ENCODE peak calls at places on chromosomes 16 and 17, in eight cellular contexts. C is stomach, J is endothelial cell of umbilical vein, H is Peyer's patch, X is spleen, V is GM12878, U is upper lobe of left lung, A is uterus. R is an unnamed sample.
A peak's percentile ranks its signal among the peaks of the same experiment; 100 is the strongest.

GRCh38 chr16:60755907-60756306 is 1280.3 kb downstream of the CDH8 start:
- DNase-seq in C (no peak), J (no peak), H (no peak), X (no peak), V (no peak), U (no peak), A (no peak), R (no peak)

GRCh38 chr17:82935944-82936767 is 96.3 kb upstream of the ZNF750 start:
- DNase-seq in C (peak; percentile 3), J (no peak), H (peak; percentile 16), X (peak; percentile 23), V (no peak), U (peak; percentile 16), A (peak; percentile 7), R (no peak)

GRCh38 chr16:81530814-81531213 is 86.2 kb downstream of the CMIP start:
- DNase-seq in C (no peak), J (no peak), H (no peak), X (no peak), V (no peak), U (no peak), A (no peak), R (no peak)

GRCh38 chr16:67277294-67277998 is 1.9 kb upstream of the PLEKHG4 start:
- DNase-seq in C (no peak), J (peak; percentile 87), H (no peak), X (no peak), V (no peak), U (peak; percentile 40), A (peak; percentile 69), R (no peak)

GRCh38 chr17:74274060-74274702 is at the start of gene DNAI2:
- DNase-seq in C (no peak), J (no peak), H (no peak), X (peak; percentile 82), V (no peak), U (no peak), A (no peak), R (no peak)

GRCh38 chr17:13351046-13351445 is 250.7 kb downstream of the HS3ST3A1 start:
- DNase-seq in C (no peak), J (no peak), H (no peak), X (no peak), V (no peak), U (no peak), A (no peak), R (no peak)

GRCh38 chr16:67388591-67388990 is 4.7 kb downstream of the TPPP3 start:
- DNase-seq in C (no peak), J (no peak), H (no peak), X (peak; percentile 16), V (no peak), U (no peak), A (no peak), R (no peak)

GRCh38 chr16:50884066-50884860 is 142.4 kb downstream of the CYLD start:
- DNase-seq in C (no peak), J (no peak), H (no peak), X (no peak), V (no peak), U (no peak), A (no peak), R (peak; percentile 44)

GRCh38 chr16:78183437-78183836 is 84.0 kb downstream of the WWOX start:
- DNase-seq in C (no peak), J (no peak), H (no peak), X (no peak), V (no peak), U (no peak), A (no peak), R (no peak)

GRCh38 chr17:6648181-6648580 is 3.2 kb downstream of the MED31 start:
- DNase-seq in C (no peak), J (peak; percentile 19), H (no peak), X (no peak), V (no peak), U (no peak), A (no peak), R (no peak)

GRCh38 chr17:6654816-6655731 is 3.5 kb downstream of the C17orf100 start:
- DNase-seq in C (peak; percentile 52), J (no peak), H (peak; percentile 74), X (peak; percentile 78), V (no peak), U (no peak), A (no peak), R (no peak)

GRCh38 chr17:6657633-6658287 is 6.2 kb downstream of the C17orf100 start:
- DNase-seq in C (no peak), J (no peak), H (no peak), X (no peak), V (no peak), U (no peak), A (no peak), R (no peak)

DNA sequence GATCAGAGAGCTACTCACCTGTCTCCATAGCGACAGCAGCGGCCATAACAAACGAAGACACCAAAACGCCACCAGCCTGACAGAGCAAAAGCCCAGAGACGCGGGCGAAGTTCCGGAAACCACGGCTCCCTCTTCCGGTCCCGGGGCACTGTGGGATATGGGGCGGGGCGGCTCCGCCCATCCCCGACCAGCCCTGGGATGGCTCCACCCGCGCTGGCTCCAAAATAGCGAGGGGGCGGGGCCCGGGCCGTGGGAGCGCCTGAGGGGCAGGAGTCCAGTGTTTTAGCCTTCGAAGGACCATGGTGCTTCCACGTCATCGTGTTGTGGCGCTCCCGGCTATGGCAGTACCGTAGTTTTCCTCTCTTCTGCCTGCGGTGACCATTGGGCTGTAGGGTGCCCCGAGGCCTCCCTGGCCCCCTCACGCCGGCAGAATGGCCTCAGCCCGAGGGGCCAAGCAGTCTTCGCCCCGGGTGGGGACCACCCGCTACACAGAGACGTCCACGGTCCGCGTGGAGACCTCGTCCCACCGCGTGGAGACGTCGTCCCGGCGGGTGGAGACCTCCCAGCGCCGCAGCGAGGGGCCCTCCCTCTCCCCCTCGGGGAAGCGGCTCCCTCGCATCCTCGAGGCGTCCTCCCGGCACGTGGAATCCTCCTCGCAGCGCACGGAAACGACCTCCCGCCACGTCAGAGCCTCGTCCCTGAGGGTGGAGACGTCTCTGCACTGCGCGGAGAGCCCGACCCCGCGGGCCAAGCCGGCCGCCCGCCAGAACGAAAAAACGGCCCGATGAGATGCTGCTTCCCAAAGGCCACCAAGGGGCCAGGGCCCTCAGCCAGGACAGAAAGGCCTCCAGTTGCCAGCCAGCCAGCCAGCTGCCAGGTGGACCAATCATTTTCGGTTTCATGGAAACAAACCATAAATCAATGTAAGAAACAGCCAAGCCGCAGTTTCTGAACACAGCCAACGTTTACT is at the start of the genes C17orf100 and MED31:
- DNase-seq in C (peak; percentile 97), J (peak; percentile 88), H (peak; percentile 98), X (peak; percentile 99), V (peak; percentile 67), U (peak; percentile 96), A (peak; percentile 96), R (peak; percentile 94)
- TF ChIP-seq POLR2A in C (no peak), J (peak; percentile 95), H (peak; percentile 45), X (peak; percentile 34), V (peak; percentile 76), U (peak; percentile 47), A (peak; percentile 36), R (peak; percentile 65)

DNA sequence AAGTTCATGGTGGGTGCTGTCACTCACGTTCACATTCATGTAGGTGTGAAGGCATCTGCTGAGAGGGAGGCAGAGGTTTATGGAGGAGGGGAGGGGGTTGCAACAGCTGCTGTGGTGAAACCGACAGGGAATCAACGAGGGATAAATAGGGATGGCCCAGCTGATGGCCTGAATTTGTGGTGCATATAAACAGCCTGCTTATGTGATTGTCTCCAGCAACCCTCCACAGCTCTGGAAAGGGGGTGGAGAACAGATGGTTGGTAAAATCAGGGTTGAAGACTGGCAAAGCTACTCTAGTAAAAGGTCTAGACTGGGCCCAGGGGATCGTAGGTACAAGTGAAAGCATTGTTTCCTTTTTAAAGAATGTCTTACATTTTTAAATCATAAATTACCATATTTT is 53.7 kb downstream of the IQCK start:
- DNase-seq in C (no peak), J (no peak), H (no peak), X (no peak), V (no peak), U (no peak), A (no peak), R (no peak)
- TF ChIP-seq POLR2A in C (no peak), J (no peak), H (no peak), X (no peak), V (no peak), U (no peak), A (no peak), R (no peak)

GRCh38 chr16:88473666-88474534 is 20.8 kb downstream of the ZFPM1 start:
- DNase-seq in C (peak; percentile 89), J (peak; percentile 55), H (no peak), X (no peak), V (no peak), U (no peak), A (peak; percentile 80), R (no peak)
- TF ChIP-seq POLR2A in C (no peak), J (no peak), H (no peak), X (no peak), V (no peak), U (no peak), A (no peak), R (no peak)

GRCh38 chr17:16352838-16353701 is at the start of gene CENPV:
- DNase-seq in C (peak; percentile 64), J (peak; percentile 54), H (peak; percentile 81), X (peak; percentile 89), V (no peak), U (peak; percentile 31), A (peak; percentile 48), R (peak; percentile 77)
- TF ChIP-seq POLR2A in C (no peak), J (no peak), H (peak; percentile 42), X (no peak), V (peak; percentile 76), U (no peak), A (peak; percentile 18), R (peak; percentile 78)

GRCh38 chr17:17453088-17453487 is 23.7 kb upstream of the MED9 start:
- DNase-seq in C (peak; percentile 14), J (no peak), H (no peak), X (no peak), V (no peak), U (no peak), A (no peak), R (no peak)

GRCh38 chr17:17456251-17456650 is 20.5 kb upstream of the MED9 start:
- DNase-seq in C (no peak), J (no peak), H (no peak), X (no peak), V (no peak), U (no peak), A (no peak), R (no peak)

GRCh38 chr17:17455173-17455572 is 21.6 kb upstream of the MED9 start:
- DNase-seq in C (no peak), J (no peak), H (no peak), X (no peak), V (no peak), U (no peak), A (no peak), R (no peak)

GRCh38 chr17:17457680-17458079 is 19.1 kb upstream of the MED9 start:
- DNase-seq in C (no peak), J (no peak), H (no peak), X (no peak), V (no peak), U (no peak), A (no peak), R (no peak)

GRCh38 chr17:17454276-17454675 is 22.5 kb upstream of the MED9 start:
- DNase-seq in C (peak; percentile 0), J (no peak), H (no peak), X (no peak), V (no peak), U (peak; percentile 29), A (no peak), R (no peak)
- TF ChIP-seq POLR2A in C (no peak), J (no peak), H (no peak), X (no peak), V (no peak), U (no peak), A (no peak), R (no peak)

GRCh38 chr17:45021607-45022287 is 29.7 kb downstream of the DCAKD start:
- DNase-seq in C (peak; percentile 68), J (peak; percentile 38), H (peak; percentile 81), X (peak; percentile 94), V (no peak), U (peak; percentile 68), A (peak; percentile 69), R (peak; percentile 89)
- TF ChIP-seq POLR2A in C (no peak), J (no peak), H (no peak), X (no peak), V (peak; percentile 44), U (no peak), A (no peak), R (no peak)

R was measured in GM12892.